ENCODE peak calls at places on chromosomes 3 and 15, in nine cellular contexts. One of them, this sample, is unnamed.
A peak's percentile ranks its signal among the peaks of the same experiment; 100 is the strongest.

GRCh38 chr15:42919794-42920280 is 741 bp downstream of the TTBK2 start:
- DNase-seq in dorsolateral prefrontal cortex: no peak
- DNase-seq in colonic mucosa: peak; percentile 44
- DNase-seq in epithelial cell of esophagus: peak; percentile 66
- DNase-seq in neural progenitor cell: peak; percentile 51
- DNase-seq in ascending aorta: no peak
- DNase-seq in endothelial cell: no peak
- DNase-seq in psoas muscle: no peak
- DNase-seq in astrocyte: peak; percentile 44
- DNase-seq in this sample: peak; percentile 46

GRCh38 chr15:89194608-89195007 is 26.8 kb downstream of the RLBP1 start:
- DNase-seq in dorsolateral prefrontal cortex: no peak
- DNase-seq in colonic mucosa: no peak
- DNase-seq in epithelial cell of esophagus: peak; percentile 26
- DNase-seq in neural progenitor cell: no peak
- DNase-seq in ascending aorta: no peak
- DNase-seq in endothelial cell: no peak
- DNase-seq in psoas muscle: no peak
- DNase-seq in astrocyte: no peak
- DNase-seq in this sample: no peak

GRCh38 chr3:170222647-170223541 is 670 bp downstream of the PRKCI start:
- DNase-seq in dorsolateral prefrontal cortex: no peak
- DNase-seq in colonic mucosa: peak; percentile 44
- DNase-seq in epithelial cell of esophagus: peak; percentile 50
- DNase-seq in neural progenitor cell: peak; percentile 78
- DNase-seq in ascending aorta: no peak
- DNase-seq in endothelial cell: no peak
- DNase-seq in psoas muscle: no peak
- DNase-seq in astrocyte: no peak
- DNase-seq in this sample: peak; percentile 28

GRCh38 chr15:91853968-91854943 is 748 bp downstream of the SLCO3A1 start:
- DNase-seq in dorsolateral prefrontal cortex: peak; percentile 71
- DNase-seq in colonic mucosa: peak; percentile 51
- DNase-seq in epithelial cell of esophagus: peak; percentile 39
- DNase-seq in neural progenitor cell: peak; percentile 79
- DNase-seq in ascending aorta: no peak
- DNase-seq in endothelial cell: peak; percentile 70
- DNase-seq in psoas muscle: peak; percentile 73
- DNase-seq in astrocyte: no peak
- DNase-seq in this sample: no peak

GRCh38 chr3:51539291-51539891 is 872 bp downstream of the RAD54L2 start:
- DNase-seq in dorsolateral prefrontal cortex: peak; percentile 43
- DNase-seq in colonic mucosa: peak; percentile 41
- DNase-seq in epithelial cell of esophagus: peak; percentile 64
- DNase-seq in neural progenitor cell: peak; percentile 66
- DNase-seq in ascending aorta: no peak
- DNase-seq in endothelial cell: peak; percentile 12
- DNase-seq in psoas muscle: no peak
- DNase-seq in astrocyte: peak; percentile 83
- DNase-seq in this sample: peak; percentile 28

GRCh38 chr3:135246027-135246426 is 451.0 kb downstream of the EPHB1 start:
- DNase-seq in dorsolateral prefrontal cortex: no peak
- DNase-seq in colonic mucosa: no peak
- DNase-seq in epithelial cell of esophagus: no peak
- DNase-seq in neural progenitor cell: no peak
- DNase-seq in ascending aorta: no peak
- DNase-seq in endothelial cell: no peak
- DNase-seq in psoas muscle: no peak
- DNase-seq in astrocyte: no peak
- DNase-seq in this sample: no peak

GRCh38 chr3:114435733-114436132 is 141.9 kb downstream of the TIGIT start:
- DNase-seq in dorsolateral prefrontal cortex: no peak
- DNase-seq in colonic mucosa: no peak
- DNase-seq in epithelial cell of esophagus: no peak
- DNase-seq in neural progenitor cell: no peak
- DNase-seq in ascending aorta: no peak
- DNase-seq in endothelial cell: no peak
- DNase-seq in psoas muscle: no peak
- DNase-seq in astrocyte: no peak
- DNase-seq in this sample: no peak

GRCh38 chr3:105594219-105594618 is 227.5 kb downstream of the ALCAM start:
- DNase-seq in dorsolateral prefrontal cortex: no peak
- DNase-seq in colonic mucosa: no peak
- DNase-seq in epithelial cell of esophagus: peak; percentile 49
- DNase-seq in neural progenitor cell: no peak
- DNase-seq in ascending aorta: no peak
- DNase-seq in endothelial cell: no peak
- DNase-seq in psoas muscle: no peak
- DNase-seq in astrocyte: peak; percentile 62
- DNase-seq in this sample: no peak

GRCh38 chr3:166248784-166249183 is 411.6 kb upstream of the BCHE start:
- DNase-seq in dorsolateral prefrontal cortex: no peak
- DNase-seq in colonic mucosa: no peak
- DNase-seq in epithelial cell of esophagus: peak; percentile 43
- DNase-seq in neural progenitor cell: no peak
- DNase-seq in ascending aorta: no peak
- DNase-seq in endothelial cell: no peak
- DNase-seq in psoas muscle: no peak
- DNase-seq in astrocyte: no peak
- DNase-seq in this sample: no peak

GRCh38 chr3:60803812-60804211 is 447.4 kb downstream of the FHIT start:
- DNase-seq in dorsolateral prefrontal cortex: peak; percentile 46
- DNase-seq in colonic mucosa: no peak
- DNase-seq in epithelial cell of esophagus: no peak
- DNase-seq in neural progenitor cell: no peak
- DNase-seq in ascending aorta: no peak
- DNase-seq in endothelial cell: no peak
- DNase-seq in psoas muscle: no peak
- DNase-seq in astrocyte: no peak
- DNase-seq in this sample: no peak

GRCh38 chr3:8702560-8702959 is 31.0 kb upstream of the CAV3 start:
- DNase-seq in dorsolateral prefrontal cortex: no peak
- DNase-seq in colonic mucosa: no peak
- DNase-seq in epithelial cell of esophagus: no peak
- DNase-seq in neural progenitor cell: peak; percentile 40
- DNase-seq in ascending aorta: no peak
- DNase-seq in endothelial cell: peak; percentile 37
- DNase-seq in psoas muscle: no peak
- DNase-seq in astrocyte: no peak
- DNase-seq in this sample: no peak
- TF ChIP-seq CTCF in dorsolateral prefrontal cortex: no peak
- TF ChIP-seq CTCF in colonic mucosa: no peak
- TF ChIP-seq CTCF in epithelial cell of esophagus: peak; percentile 28
- TF ChIP-seq CTCF in neural progenitor cell: peak; percentile 66
- TF ChIP-seq CTCF in ascending aorta: no peak
- TF ChIP-seq CTCF in endothelial cell: peak; percentile 58
- TF ChIP-seq CTCF in psoas muscle: no peak
- TF ChIP-seq CTCF in astrocyte: peak; percentile 9
- TF ChIP-seq CTCF in this sample: peak; percentile 14

GRCh38 chr3:37963635-37964034 is 27.0 kb upstream of the VILL start:
- DNase-seq in dorsolateral prefrontal cortex: no peak
- DNase-seq in colonic mucosa: no peak
- DNase-seq in epithelial cell of esophagus: no peak
- DNase-seq in neural progenitor cell: no peak
- DNase-seq in ascending aorta: no peak
- DNase-seq in endothelial cell: no peak
- DNase-seq in psoas muscle: no peak
- DNase-seq in astrocyte: no peak
- DNase-seq in this sample: no peak
- TF ChIP-seq CTCF in dorsolateral prefrontal cortex: no peak
- TF ChIP-seq CTCF in colonic mucosa: no peak
- TF ChIP-seq CTCF in epithelial cell of esophagus: no peak
- TF ChIP-seq CTCF in neural progenitor cell: no peak
- TF ChIP-seq CTCF in ascending aorta: no peak
- TF ChIP-seq CTCF in endothelial cell: no peak
- TF ChIP-seq CTCF in psoas muscle: no peak
- TF ChIP-seq CTCF in astrocyte: no peak
- TF ChIP-seq CTCF in this sample: no peak

GRCh38 chr3:179026636-179027035 is 45.0 kb downstream of the ZMAT3 start:
- DNase-seq in dorsolateral prefrontal cortex: no peak
- DNase-seq in colonic mucosa: no peak
- DNase-seq in epithelial cell of esophagus: no peak
- DNase-seq in neural progenitor cell: no peak
- DNase-seq in ascending aorta: no peak
- DNase-seq in endothelial cell: no peak
- DNase-seq in psoas muscle: no peak
- DNase-seq in astrocyte: peak; percentile 51
- DNase-seq in this sample: no peak

GRCh38 chr3:179028408-179028807 is 43.2 kb downstream of the ZMAT3 start:
- DNase-seq in dorsolateral prefrontal cortex: no peak
- DNase-seq in colonic mucosa: no peak
- DNase-seq in epithelial cell of esophagus: no peak
- DNase-seq in neural progenitor cell: no peak
- DNase-seq in ascending aorta: no peak
- DNase-seq in endothelial cell: no peak
- DNase-seq in psoas muscle: no peak
- DNase-seq in astrocyte: no peak
- DNase-seq in this sample: no peak

GRCh38 chr3:179029096-179029495 is 42.5 kb downstream of the ZMAT3 start:
- DNase-seq in dorsolateral prefrontal cortex: no peak
- DNase-seq in colonic mucosa: no peak
- DNase-seq in epithelial cell of esophagus: no peak
- DNase-seq in neural progenitor cell: no peak
- DNase-seq in ascending aorta: no peak
- DNase-seq in endothelial cell: no peak
- DNase-seq in psoas muscle: no peak
- DNase-seq in astrocyte: no peak
- DNase-seq in this sample: no peak

DNA sequence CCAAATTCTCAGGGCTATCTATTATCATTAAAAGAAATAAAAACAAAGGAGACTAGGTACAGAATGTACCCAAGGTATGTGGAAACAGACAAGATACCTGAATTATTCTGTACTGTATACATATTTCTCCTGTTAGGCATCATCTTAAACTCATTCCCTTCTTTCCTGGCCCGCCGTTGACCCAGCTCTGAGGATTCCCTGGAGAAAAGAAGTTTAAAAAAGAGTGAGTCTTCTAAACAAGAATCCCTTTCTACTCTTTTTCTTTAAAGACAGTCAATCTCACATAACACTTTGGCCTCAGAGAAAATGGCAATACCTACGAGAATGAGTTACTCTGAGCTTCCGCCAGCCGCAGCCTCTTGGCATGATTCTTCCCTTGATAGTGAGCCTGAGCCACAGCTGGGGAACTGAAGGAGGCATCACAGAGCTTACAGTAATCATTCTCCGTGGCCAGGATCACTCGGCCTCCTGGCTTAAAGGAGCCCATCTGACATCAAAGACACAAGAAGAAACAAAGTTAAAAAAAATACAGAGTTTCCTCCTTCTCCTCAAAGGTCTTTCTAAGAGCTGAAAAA is 44.2 kb downstream of the ZMAT3 start:
- DNase-seq in dorsolateral prefrontal cortex: no peak
- DNase-seq in colonic mucosa: no peak
- DNase-seq in epithelial cell of esophagus: no peak
- DNase-seq in neural progenitor cell: peak; percentile 20
- DNase-seq in ascending aorta: no peak
- DNase-seq in endothelial cell: no peak
- DNase-seq in psoas muscle: no peak
- DNase-seq in astrocyte: peak; percentile 81
- DNase-seq in this sample: no peak
- TF ChIP-seq CTCF in dorsolateral prefrontal cortex: no peak
- TF ChIP-seq CTCF in colonic mucosa: no peak
- TF ChIP-seq CTCF in epithelial cell of esophagus: no peak
- TF ChIP-seq CTCF in neural progenitor cell: no peak
- TF ChIP-seq CTCF in ascending aorta: no peak
- TF ChIP-seq CTCF in endothelial cell: no peak
- TF ChIP-seq CTCF in psoas muscle: no peak
- TF ChIP-seq CTCF in astrocyte: no peak
- TF ChIP-seq CTCF in this sample: no peak

DNA sequence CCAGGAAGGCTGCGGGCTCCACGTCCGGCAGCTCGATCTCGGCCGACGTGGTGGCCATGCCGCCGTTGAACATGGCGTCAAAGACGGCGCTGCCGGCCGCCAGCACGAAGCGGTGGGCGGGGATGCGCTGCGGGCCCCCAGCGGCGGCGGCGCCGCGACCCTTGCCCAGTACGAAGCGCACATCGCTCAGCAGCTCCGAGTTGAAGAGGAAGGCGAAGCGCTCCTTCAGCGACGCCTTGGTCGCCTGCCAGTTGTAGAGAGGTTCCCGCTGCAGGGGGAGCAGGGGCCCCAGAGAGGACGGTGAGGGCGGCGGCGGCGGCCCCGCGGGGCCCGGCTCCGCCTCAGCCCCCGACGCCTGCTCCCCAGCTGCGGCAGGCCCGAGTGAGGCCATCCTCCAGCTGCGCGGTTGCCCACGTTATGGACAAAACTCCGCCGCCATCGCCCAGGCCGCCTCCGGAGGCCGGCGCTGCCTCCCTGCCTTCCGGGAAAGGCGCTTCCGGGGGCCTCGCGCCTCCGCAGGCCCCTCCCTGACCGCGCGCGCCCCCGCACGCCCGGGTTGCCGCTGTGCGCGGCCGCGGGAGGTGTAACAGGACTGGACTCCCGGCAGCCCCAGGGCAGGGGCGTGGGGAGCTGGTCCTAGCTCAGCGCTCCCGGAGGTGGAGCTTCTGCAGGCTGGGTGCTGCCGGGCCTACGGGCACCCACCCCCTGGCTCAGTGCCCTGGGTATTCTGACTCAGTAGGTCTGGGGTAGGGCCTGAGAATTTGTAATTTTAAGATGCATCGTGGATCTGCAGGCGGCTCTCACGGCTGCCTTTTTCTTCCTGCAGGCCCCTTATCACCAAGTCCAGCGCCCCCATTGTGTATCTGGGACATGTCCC is at the start of gene BTBD1:
- DNase-seq in dorsolateral prefrontal cortex: peak; percentile 94
- DNase-seq in colonic mucosa: peak; percentile 95
- DNase-seq in epithelial cell of esophagus: peak; percentile 98
- DNase-seq in neural progenitor cell: peak; percentile 86
- DNase-seq in ascending aorta: peak; percentile 92
- DNase-seq in endothelial cell: peak; percentile 86
- DNase-seq in psoas muscle: peak; percentile 96
- DNase-seq in astrocyte: peak; percentile 94
- DNase-seq in this sample: peak; percentile 96
- TF ChIP-seq CTCF in dorsolateral prefrontal cortex: peak; percentile 31
- TF ChIP-seq CTCF in colonic mucosa: no peak
- TF ChIP-seq CTCF in epithelial cell of esophagus: no peak
- TF ChIP-seq CTCF in neural progenitor cell: peak; percentile 17
- TF ChIP-seq CTCF in ascending aorta: no peak
- TF ChIP-seq CTCF in endothelial cell: peak; percentile 18
- TF ChIP-seq CTCF in psoas muscle: no peak
- TF ChIP-seq CTCF in astrocyte: no peak
- TF ChIP-seq CTCF in this sample: no peak